ENCODE peak calls at places on chromosomes 4 and X, in ten cellular contexts. One of them, this sample, is unnamed.

GRCh38 chr4:179867300-179867878 is 2375.8 kb upstream of the TENM3 start:
- DNase-seq in H9: peak
- DNase-seq in WTC11: peak
- DNase-seq in lower leg skin: no peak
- DNase-seq in HCT116: peak
- DNase-seq in colonic mucosa: peak
- DNase-seq in choroid plexus epithelial cell: peak
- DNase-seq in heart right ventricle: peak
- DNase-seq in neural crest cell: peak
- DNase-seq in astrocyte of the spinal cord: peak
- DNase-seq in this sample: peak

GRCh38 chrX:153606503-153606902 is 7.6 kb upstream of the CCNQ start:
- DNase-seq in H9: no peak
- DNase-seq in WTC11: no peak
- DNase-seq in lower leg skin: no peak
- DNase-seq in HCT116: no peak
- DNase-seq in colonic mucosa: no peak
- DNase-seq in choroid plexus epithelial cell: no peak
- DNase-seq in heart right ventricle: no peak
- DNase-seq in neural crest cell: no peak
- DNase-seq in astrocyte of the spinal cord: no peak
- DNase-seq in this sample: no peak

GRCh38 chr4:96228463-96228862 is 388.6 kb downstream of the PDHA2 start:
- DNase-seq in H9: no peak
- DNase-seq in WTC11: no peak
- DNase-seq in lower leg skin: no peak
- DNase-seq in HCT116: no peak
- DNase-seq in colonic mucosa: no peak
- DNase-seq in choroid plexus epithelial cell: peak
- DNase-seq in heart right ventricle: no peak
- DNase-seq in neural crest cell: no peak
- DNase-seq in astrocyte of the spinal cord: no peak
- DNase-seq in this sample: no peak

GRCh38 chr4:16516796-16517413 is 290.6 kb upstream of the TAPT1 start:
- DNase-seq in H9: no peak
- DNase-seq in WTC11: peak
- DNase-seq in lower leg skin: peak
- DNase-seq in HCT116: no peak
- DNase-seq in colonic mucosa: peak
- DNase-seq in choroid plexus epithelial cell: peak
- DNase-seq in heart right ventricle: no peak
- DNase-seq in neural crest cell: no peak
- DNase-seq in astrocyte of the spinal cord: peak
- DNase-seq in this sample: no peak

GRCh38 chr4:184287697-184288255 is 70.1 kb upstream of the ENPP6 start:
- DNase-seq in H9: peak
- DNase-seq in WTC11: no peak
- DNase-seq in lower leg skin: no peak
- DNase-seq in HCT116: no peak
- DNase-seq in colonic mucosa: peak
- DNase-seq in choroid plexus epithelial cell: peak
- DNase-seq in heart right ventricle: no peak
- DNase-seq in neural crest cell: no peak
- DNase-seq in astrocyte of the spinal cord: peak
- DNase-seq in this sample: no peak

GRCh38 chr4:52076731-52077130 is 25.6 kb downstream of the SPATA18 start:
- DNase-seq in H9: peak
- DNase-seq in WTC11: peak
- DNase-seq in lower leg skin: no peak
- DNase-seq in HCT116: no peak
- DNase-seq in colonic mucosa: no peak
- DNase-seq in choroid plexus epithelial cell: no peak
- DNase-seq in heart right ventricle: peak
- DNase-seq in neural crest cell: peak
- DNase-seq in astrocyte of the spinal cord: no peak
- DNase-seq in this sample: no peak

GRCh38 chr4:99013402-99013843 is 17.9 kb downstream of the METAP1 start:
- DNase-seq in H9: no peak
- DNase-seq in WTC11: peak
- DNase-seq in lower leg skin: no peak
- DNase-seq in HCT116: no peak
- DNase-seq in colonic mucosa: no peak
- DNase-seq in choroid plexus epithelial cell: peak
- DNase-seq in heart right ventricle: no peak
- DNase-seq in neural crest cell: no peak
- DNase-seq in astrocyte of the spinal cord: no peak
- DNase-seq in this sample: no peak

GRCh38 chr4:30586850-30587249 is 133.3 kb upstream of the PCDH7 start:
- DNase-seq in H9: no peak
- DNase-seq in WTC11: no peak
- DNase-seq in lower leg skin: no peak
- DNase-seq in HCT116: no peak
- DNase-seq in colonic mucosa: no peak
- DNase-seq in choroid plexus epithelial cell: no peak
- DNase-seq in heart right ventricle: no peak
- DNase-seq in neural crest cell: no peak
- DNase-seq in astrocyte of the spinal cord: no peak
- DNase-seq in this sample: no peak

DNA sequence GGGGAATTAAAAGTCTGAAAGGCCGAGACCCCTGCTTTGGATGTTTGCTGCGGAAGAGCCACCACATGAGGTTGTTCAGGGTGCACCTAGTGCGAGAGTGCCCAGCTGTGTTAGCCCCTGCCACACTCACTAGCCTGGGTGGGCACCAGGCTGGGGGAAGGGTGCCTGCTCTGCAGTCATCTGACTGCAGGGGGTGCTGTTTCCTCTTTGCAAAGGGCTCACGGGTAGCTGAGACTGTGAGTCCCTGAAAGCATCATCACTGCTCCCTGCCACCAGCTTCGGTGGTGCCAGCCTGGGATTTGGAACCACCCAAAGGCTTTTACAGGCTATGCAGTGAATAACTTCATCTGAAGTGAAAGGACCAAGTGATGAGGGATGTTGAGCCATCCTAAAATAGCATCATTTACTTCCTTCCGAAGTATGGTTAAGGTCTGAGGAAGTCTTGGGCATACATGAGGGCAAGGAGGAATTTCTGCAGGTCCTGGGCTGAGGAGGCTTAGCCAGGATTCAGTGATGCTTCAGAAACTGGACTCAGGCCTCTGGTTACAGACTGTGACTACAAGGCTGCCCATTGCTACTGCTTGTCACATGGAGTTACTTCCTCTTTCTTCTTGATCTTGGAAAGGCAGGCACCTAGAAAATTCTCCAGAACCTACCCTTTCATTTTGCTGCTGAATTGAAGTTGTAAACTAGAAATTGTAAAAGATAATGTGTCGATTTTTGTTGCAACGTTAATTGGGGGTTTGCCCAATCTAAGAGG is 293.2 kb upstream of the PRPS2 start:
- DNase-seq in H9: peak
- DNase-seq in WTC11: peak
- DNase-seq in lower leg skin: no peak
- DNase-seq in HCT116: no peak
- DNase-seq in colonic mucosa: no peak
- DNase-seq in choroid plexus epithelial cell: no peak
- DNase-seq in heart right ventricle: no peak
- DNase-seq in neural crest cell: peak
- DNase-seq in astrocyte of the spinal cord: no peak
- DNase-seq in this sample: no peak
- TF ChIP-seq CTCF in H9: peak
- TF ChIP-seq CTCF in WTC11: peak
- TF ChIP-seq CTCF in lower leg skin: no peak
- TF ChIP-seq CTCF in HCT116: peak
- TF ChIP-seq CTCF in colonic mucosa: peak
- TF ChIP-seq CTCF in choroid plexus epithelial cell: no peak
- TF ChIP-seq CTCF in heart right ventricle: peak
- TF ChIP-seq CTCF in neural crest cell: peak
- TF ChIP-seq CTCF in astrocyte of the spinal cord: no peak
- TF ChIP-seq CTCF in this sample: no peak

DNA sequence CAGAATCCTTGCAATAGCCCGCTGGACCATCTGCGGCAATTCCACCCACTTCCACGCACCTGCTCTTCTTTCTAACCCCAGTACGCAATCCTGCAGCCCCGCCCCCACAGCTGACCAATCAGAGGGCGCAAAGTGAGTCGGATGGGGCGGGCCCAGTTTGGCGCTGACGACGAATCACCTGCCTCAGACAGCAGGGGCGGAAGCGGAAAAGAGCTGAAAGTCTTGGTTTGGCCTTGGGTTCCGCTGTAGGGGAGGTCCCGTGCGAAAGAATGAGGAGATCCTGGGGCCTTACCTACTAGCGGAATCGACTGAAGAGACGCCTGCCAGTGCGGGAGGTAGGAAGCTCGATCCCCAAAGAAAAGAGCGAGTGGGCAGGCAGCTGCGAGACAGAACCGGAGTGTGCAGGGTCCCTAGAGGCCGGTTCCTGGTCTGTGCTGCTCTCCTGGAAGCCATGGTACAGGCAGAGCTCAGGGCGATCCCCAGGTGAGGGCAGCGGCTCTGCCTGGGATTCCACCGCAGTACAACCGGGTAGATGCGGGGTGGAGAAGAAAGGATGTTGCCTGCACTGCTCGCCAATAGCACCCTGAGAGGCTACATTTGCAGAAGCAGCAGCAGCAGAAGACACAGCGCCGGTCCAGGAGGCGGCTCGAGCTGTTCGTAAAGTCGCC is at the start of gene TMEM184C:
- DNase-seq in H9: peak
- DNase-seq in WTC11: peak
- DNase-seq in lower leg skin: peak
- DNase-seq in HCT116: peak
- DNase-seq in colonic mucosa: peak
- DNase-seq in choroid plexus epithelial cell: peak
- DNase-seq in heart right ventricle: peak
- DNase-seq in neural crest cell: peak
- DNase-seq in astrocyte of the spinal cord: peak
- DNase-seq in this sample: peak
- TF ChIP-seq CTCF in H9: peak
- TF ChIP-seq CTCF in WTC11: no peak
- TF ChIP-seq CTCF in lower leg skin: no peak
- TF ChIP-seq CTCF in HCT116: no peak
- TF ChIP-seq CTCF in colonic mucosa: no peak
- TF ChIP-seq CTCF in choroid plexus epithelial cell: peak
- TF ChIP-seq CTCF in heart right ventricle: no peak
- TF ChIP-seq CTCF in neural crest cell: no peak
- TF ChIP-seq CTCF in astrocyte of the spinal cord: peak
- TF ChIP-seq CTCF in this sample: no peak

DNA sequence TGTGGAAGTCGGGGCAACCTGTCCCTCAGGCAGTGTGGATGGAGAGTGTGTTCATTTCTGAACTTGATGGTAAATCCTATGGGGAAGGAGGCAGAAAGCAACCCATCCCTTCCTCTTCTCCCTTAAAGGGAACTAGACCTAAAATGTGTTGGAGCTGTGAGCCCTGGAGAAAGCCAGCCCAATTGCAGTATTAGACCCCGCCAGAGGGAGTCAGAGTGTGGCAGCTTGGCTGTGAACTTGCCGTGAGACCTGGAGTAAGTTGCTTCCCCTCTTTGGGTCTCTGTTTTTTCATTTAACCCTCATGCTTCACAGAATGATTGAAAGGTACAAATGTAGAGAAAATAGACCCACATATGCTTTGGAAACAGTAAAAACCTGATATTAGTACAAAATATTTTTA is 108.7 kb upstream of the PAK3 start:
- DNase-seq in H9: peak
- DNase-seq in WTC11: peak
- DNase-seq in lower leg skin: no peak
- DNase-seq in HCT116: no peak
- DNase-seq in colonic mucosa: no peak
- DNase-seq in choroid plexus epithelial cell: no peak
- DNase-seq in heart right ventricle: no peak
- DNase-seq in neural crest cell: no peak
- DNase-seq in astrocyte of the spinal cord: no peak
- DNase-seq in this sample: no peak
- TF ChIP-seq CTCF in H9: peak
- TF ChIP-seq CTCF in WTC11: no peak
- TF ChIP-seq CTCF in lower leg skin: no peak
- TF ChIP-seq CTCF in HCT116: peak
- TF ChIP-seq CTCF in colonic mucosa: no peak
- TF ChIP-seq CTCF in choroid plexus epithelial cell: no peak
- TF ChIP-seq CTCF in heart right ventricle: no peak
- TF ChIP-seq CTCF in neural crest cell: peak
- TF ChIP-seq CTCF in astrocyte of the spinal cord: peak
- TF ChIP-seq CTCF in this sample: no peak

GRCh38 chr4:138243369-138243768 is 1.2 kb upstream of the SLC7A11 start:
- DNase-seq in H9: no peak
- DNase-seq in WTC11: no peak
- DNase-seq in lower leg skin: no peak
- DNase-seq in HCT116: peak
- DNase-seq in colonic mucosa: no peak
- DNase-seq in choroid plexus epithelial cell: no peak
- DNase-seq in heart right ventricle: no peak
- DNase-seq in neural crest cell: no peak
- DNase-seq in astrocyte of the spinal cord: peak
- DNase-seq in this sample: no peak

GRCh38 chr4:138241281-138242075 is 671 bp downstream of the SLC7A11 start:
- DNase-seq in H9: no peak
- DNase-seq in WTC11: no peak
- DNase-seq in lower leg skin: no peak
- DNase-seq in HCT116: no peak
- DNase-seq in colonic mucosa: peak
- DNase-seq in choroid plexus epithelial cell: peak
- DNase-seq in heart right ventricle: no peak
- DNase-seq in neural crest cell: no peak
- DNase-seq in astrocyte of the spinal cord: peak
- DNase-seq in this sample: no peak

GRCh38 chr4:138242830-138243149 is 641 bp upstream of the SLC7A11 start:
- DNase-seq in H9: no peak
- DNase-seq in WTC11: no peak
- DNase-seq in lower leg skin: no peak
- DNase-seq in HCT116: no peak
- DNase-seq in colonic mucosa: no peak
- DNase-seq in choroid plexus epithelial cell: no peak
- DNase-seq in heart right ventricle: no peak
- DNase-seq in neural crest cell: no peak
- DNase-seq in astrocyte of the spinal cord: no peak
- DNase-seq in this sample: no peak

GRCh38 chr4:138239496-138239895 is 2.7 kb downstream of the SLC7A11 start:
- DNase-seq in H9: no peak
- DNase-seq in WTC11: no peak
- DNase-seq in lower leg skin: no peak
- DNase-seq in HCT116: no peak
- DNase-seq in colonic mucosa: no peak
- DNase-seq in choroid plexus epithelial cell: no peak
- DNase-seq in heart right ventricle: no peak
- DNase-seq in neural crest cell: no peak
- DNase-seq in astrocyte of the spinal cord: no peak
- DNase-seq in this sample: no peak

DNA sequence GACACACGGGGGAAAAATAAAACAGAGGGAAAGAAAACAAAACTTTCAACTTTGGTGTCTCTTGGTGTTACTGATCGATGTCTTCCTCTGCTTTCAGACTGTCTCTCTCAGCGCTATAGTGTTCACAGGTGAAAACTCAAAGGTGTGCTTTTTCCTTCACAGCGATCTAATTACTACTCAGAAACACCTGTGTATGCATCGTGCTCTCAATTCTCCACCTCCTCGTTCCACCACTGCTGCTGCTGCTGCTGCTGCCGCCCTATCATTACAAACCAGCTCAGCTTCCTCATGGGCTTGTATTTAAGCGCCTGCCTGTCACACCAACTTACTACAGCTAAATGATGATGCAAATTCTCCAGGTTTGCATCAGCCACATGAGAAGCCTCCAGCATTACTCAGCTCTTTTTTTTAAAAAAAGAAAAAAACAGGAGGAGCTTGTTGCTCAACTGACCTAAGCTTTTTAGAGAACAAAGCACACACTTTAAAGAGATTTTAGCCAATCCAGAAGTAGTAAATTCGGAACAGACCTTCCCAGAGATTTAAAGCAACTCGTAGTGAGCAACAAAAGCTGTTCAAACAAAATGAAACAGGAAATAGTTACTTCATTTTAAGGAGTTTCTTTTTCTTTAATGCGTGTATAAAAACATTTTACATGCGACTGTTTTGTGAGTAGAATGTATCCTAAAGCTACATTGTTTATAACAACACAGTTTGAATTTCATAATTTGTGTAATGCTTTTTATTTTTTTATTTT is at the start of gene SLC7A11:
- DNase-seq in H9: peak
- DNase-seq in WTC11: peak
- DNase-seq in lower leg skin: peak
- DNase-seq in HCT116: peak
- DNase-seq in colonic mucosa: peak
- DNase-seq in choroid plexus epithelial cell: peak
- DNase-seq in heart right ventricle: no peak
- DNase-seq in neural crest cell: peak
- DNase-seq in astrocyte of the spinal cord: peak
- DNase-seq in this sample: no peak
- TF ChIP-seq CTCF in H9: no peak
- TF ChIP-seq CTCF in WTC11: no peak
- TF ChIP-seq CTCF in lower leg skin: no peak
- TF ChIP-seq CTCF in HCT116: no peak
- TF ChIP-seq CTCF in colonic mucosa: no peak
- TF ChIP-seq CTCF in choroid plexus epithelial cell: peak
- TF ChIP-seq CTCF in heart right ventricle: no peak
- TF ChIP-seq CTCF in neural crest cell: no peak
- TF ChIP-seq CTCF in astrocyte of the spinal cord: no peak
- TF ChIP-seq CTCF in this sample: no peak

This sample was measured in activated B cell treated with CpG ODN at 0.5 μM for 24 hours.